ENCODE peak calls at places on chromosomes 5 and 9, in eight cellular contexts. I is PC-9; L is CD8-positive, alpha-beta T cell; T is foreskin fibroblast; U is RWPE1; K is ovary; V is lower leg skin; F is WTC11. C is an unnamed sample.

GRCh38 chr9:129401623-129402340 is 219.1 kb downstream of the C9orf50 start:
- DNase-seq in I (no peak), L (no peak), T (no peak), U (no peak), K (peak; percentile 64), V (no peak), F (no peak), C (peak; percentile 15)

GRCh38 chr9:112037281-112038016 is 137.6 kb downstream of the SUSD1 start:
- DNase-seq in I (peak; percentile 50), L (peak; percentile 57), T (peak; percentile 82), U (no peak), K (no peak), V (no peak), F (no peak), C (no peak)

GRCh38 chr9:28082671-28083070 is 509.4 kb upstream of the C9orf72 start:
- DNase-seq in I (no peak), L (no peak), T (no peak), U (no peak), K (no peak), V (no peak), F (no peak), C (no peak)

GRCh38 chr9:6356441-6356840 is 28.3 kb downstream of the TPD52L3 start:
- DNase-seq in I (no peak), L (no peak), T (no peak), U (no peak), K (no peak), V (no peak), F (no peak), C (no peak)

GRCh38 chr9:131179561-131180219 is 54.3 kb downstream of the NUP214 start:
- DNase-seq in I (no peak), L (no peak), T (peak; percentile 66), U (no peak), K (no peak), V (no peak), F (no peak), C (no peak)

GRCh38 chr9:87872079-87872624 is 10.5 kb upstream of the SPATA31E1 start:
- DNase-seq in I (no peak), L (no peak), T (no peak), U (no peak), K (no peak), V (no peak), F (no peak), C (peak; percentile 51)

GRCh38 chr9:126781186-126781585 is 23.7 kb upstream of the ZBTB43 start:
- DNase-seq in I (no peak), L (no peak), T (no peak), U (no peak), K (no peak), V (no peak), F (no peak), C (no peak)

GRCh38 chr9:92724528-92725265 is 39.9 kb downstream of the BICD2 start:
- DNase-seq in I (no peak), L (no peak), T (no peak), U (no peak), K (no peak), V (peak; percentile 16), F (no peak), C (no peak)

GRCh38 chr5:108858959-108859358 is 111.3 kb downstream of the FER start:
- DNase-seq in I (no peak), L (no peak), T (peak; percentile 9), U (peak; percentile 9), K (no peak), V (no peak), F (no peak), C (no peak)

GRCh38 chr9:36018755-36019720 is 17.7 kb upstream of the RECK start:
- DNase-seq in I (no peak), L (no peak), T (no peak), U (no peak), K (no peak), V (no peak), F (no peak), C (no peak)

GRCh38 chr5:123193176-123193575 is 104.1 kb downstream of the PRDM6 start:
- DNase-seq in I (no peak), L (no peak), T (no peak), U (no peak), K (no peak), V (no peak), F (no peak), C (no peak)

GRCh38 chr9:20199111-20199510 is 410.3 kb upstream of the SLC24A2 start:
- DNase-seq in I (no peak), L (no peak), T (no peak), U (no peak), K (no peak), V (no peak), F (no peak), C (no peak)

GRCh38 chr9:104986096-104986495 is 58.1 kb upstream of the ABCA1 start:
- DNase-seq in I (no peak), L (no peak), T (no peak), U (no peak), K (no peak), V (no peak), F (no peak), C (no peak)

GRCh38 chr9:130150779-130151381 is 21.3 kb upstream of the NCS1 start:
- DNase-seq in I (peak; percentile 56), L (no peak), T (peak; percentile 45), U (no peak), K (no peak), V (no peak), F (no peak), C (no peak)

GRCh38 chr5:58153255-58153654 is 306.6 kb downstream of the PLK2 start:
- DNase-seq in I (peak; percentile 66), L (no peak), T (no peak), U (no peak), K (no peak), V (no peak), F (no peak), C (no peak)

GRCh38 chr9:109349431-109349846 is 28.6 kb upstream of the EPB41L4B start:
- DNase-seq in I (peak; percentile 94), L (no peak), T (peak; percentile 53), U (peak; percentile 57), K (no peak), V (no peak), F (no peak), C (no peak)

GRCh38 chr5:141672856-141673813 is 8.9 kb downstream of the ARAP3 start:
- DNase-seq in I (no peak), L (no peak), T (no peak), U (no peak), K (no peak), V (no peak), F (no peak), C (peak; percentile 54)

GRCh38 chr5:75601567-75601966 is 9.7 kb upstream of the ANKDD1B start:
- DNase-seq in I (no peak), L (no peak), T (no peak), U (no peak), K (no peak), V (no peak), F (no peak), C (no peak)

GRCh38 chr9:33524431-33524947 is 438 bp downstream of the ANKRD18B start:
- DNase-seq in I (no peak), L (no peak), T (no peak), U (no peak), K (no peak), V (no peak), F (peak; percentile 38), C (peak; percentile 30)

GRCh38 chr5:74262810-74263209 is 377.7 kb downstream of the ENC1 start:
- DNase-seq in I (no peak), L (no peak), T (no peak), U (no peak), K (no peak), V (no peak), F (no peak), C (no peak)

GRCh38 chr5:98110270-98110669 is 663.2 kb upstream of the RGMB start:
- DNase-seq in I (no peak), L (no peak), T (peak; percentile 91), U (peak; percentile 83), K (no peak), V (no peak), F (no peak), C (no peak)

GRCh38 chr5:92641031-92641962 is 939.7 kb downstream of the NR2F1-AS1 start:
- DNase-seq in I (peak; percentile 41), L (no peak), T (peak; percentile 60), U (peak; percentile 11), K (peak; percentile 14), V (no peak), F (no peak), C (no peak)

DNA sequence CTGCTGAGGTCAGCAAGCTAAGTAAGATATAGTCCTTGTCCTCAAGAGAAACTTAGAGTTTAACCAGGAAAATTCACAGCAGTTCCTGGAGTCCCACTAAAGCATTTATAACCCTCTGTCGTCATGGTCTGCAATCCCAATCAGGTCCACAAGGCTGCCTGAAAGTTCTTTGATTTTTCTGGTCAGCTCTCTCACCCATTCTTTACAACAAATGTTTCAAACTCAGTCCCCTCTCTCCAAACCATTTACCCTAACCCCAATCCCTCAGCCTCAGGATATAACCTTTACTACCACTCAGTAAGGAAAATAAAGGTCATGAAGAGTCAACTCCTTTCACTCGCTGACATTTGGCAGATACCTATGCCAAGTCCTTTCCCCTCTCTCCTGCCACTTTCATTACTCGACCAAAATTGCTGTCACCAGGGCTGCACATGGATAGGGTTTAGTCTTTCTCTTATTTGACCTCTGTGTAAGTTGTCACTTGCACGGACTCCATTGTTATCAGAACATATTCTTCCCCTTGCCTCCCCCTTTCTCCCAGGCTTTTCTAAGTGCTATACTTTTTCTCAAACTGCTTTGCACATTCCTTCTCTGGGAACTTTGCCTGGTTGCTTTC is 936.6 kb downstream of the NR2F1-AS1 start:
- DNase-seq in I (no peak), L (no peak), T (no peak), U (no peak), K (no peak), V (no peak), F (no peak), C (no peak)
- TF ChIP-seq CTCF in I (no peak), L (no peak), T (no peak), U (no peak), K (no peak), V (no peak), F (peak; percentile 19), C (peak; percentile 18)

DNA sequence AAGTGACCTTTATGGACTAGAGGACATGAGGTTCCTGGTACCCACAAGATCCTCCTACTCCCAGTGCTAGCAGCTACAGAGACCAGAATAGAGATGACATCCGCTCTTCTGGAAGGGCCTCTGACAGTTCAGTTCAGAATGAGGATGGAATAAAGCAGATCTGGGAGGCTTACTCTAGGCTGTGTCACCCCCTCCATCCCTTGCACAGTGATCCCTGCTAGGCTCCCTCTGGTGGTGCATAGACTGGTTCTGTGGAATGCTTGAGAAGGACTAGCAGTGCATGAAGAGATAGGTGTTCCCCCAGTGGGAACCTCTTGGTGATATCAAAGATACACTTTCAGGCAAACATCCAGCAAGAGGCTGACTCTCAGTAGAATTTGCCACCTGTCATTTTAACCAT is 83.0 kb downstream of the NPR3 start:
- DNase-seq in I (no peak), L (no peak), T (peak; percentile 53), U (peak; percentile 37), K (no peak), V (no peak), F (no peak), C (no peak)
- TF ChIP-seq CTCF in I (peak; percentile 63), L (no peak), T (peak; percentile 45), U (no peak), K (no peak), V (no peak), F (no peak), C (no peak)

GRCh38 chr5:31273161-31273560 is 79.7 kb downstream of the CDH6 start:
- DNase-seq in I (no peak), L (no peak), T (no peak), U (no peak), K (no peak), V (no peak), F (no peak), C (no peak)
- TF ChIP-seq CTCF in I (no peak), L (no peak), T (no peak), U (no peak), K (no peak), V (no peak), F (no peak), C (no peak)

GRCh38 chr5:169577966-169578365 is 5.6 kb upstream of the SPDL1 start:
- DNase-seq in I (no peak), L (no peak), T (no peak), U (peak; percentile 26), K (peak; percentile 21), V (no peak), F (no peak), C (no peak)
- TF ChIP-seq CTCF in I (peak; percentile 55), L (no peak), T (peak; percentile 40), U (peak; percentile 84), K (peak; percentile 22), V (no peak), F (no peak), C (no peak)